ENCODE peak calls at places on chromosomes 6 and 20, in six cellular contexts. T, I, X, J, P and V are unnamed samples.

GRCh38 chr6:7236312-7237209 is 76.4 kb downstream of the SSR1 start:
- DNase-seq in T (no peak), I (peak), X (no peak), J (no peak), P (no peak), V (no peak)

GRCh38 chr6:35287671-35288396 is 9.8 kb upstream of the DEF6 start:
- DNase-seq in T (no peak), I (no peak), X (peak), J (no peak), P (no peak), V (no peak)

GRCh38 chr20:19138758-19139157 is 73.7 kb upstream of the SLC24A3 start:
- DNase-seq in T (no peak), I (no peak), X (no peak), J (no peak), P (no peak), V (no peak)

GRCh38 chr6:150191809-150192208 is 49.0 kb downstream of the PPP1R14C start:
- DNase-seq in T (no peak), I (no peak), X (peak), J (no peak), P (no peak), V (no peak)

GRCh38 chr20:32448306-32449056 is 90.3 kb downstream of the ASXL1 start:
- DNase-seq in T (no peak), I (no peak), X (no peak), J (no peak), P (no peak), V (no peak)

GRCh38 chr20:6691541-6691940 is 75.9 kb upstream of the BMP2 start:
- DNase-seq in T (no peak), I (no peak), X (no peak), J (no peak), P (no peak), V (no peak)

GRCh38 chr20:8255945-8256632 is 124.0 kb downstream of the PLCB1 start:
- DNase-seq in T (no peak), I (no peak), X (peak), J (no peak), P (no peak), V (no peak)

GRCh38 chr6:146785001-146785585 is 186.3 kb downstream of the ADGB start:
- DNase-seq in T (no peak), I (peak), X (peak), J (no peak), P (no peak), V (peak)

GRCh38 chr20:45343445-45343866 is 4.8 kb downstream of the SDC4 start:
- DNase-seq in T (no peak), I (no peak), X (no peak), J (no peak), P (no peak), V (no peak)

GRCh38 chr6:105345506-105345905 is 57.4 kb downstream of the PREP start:
- DNase-seq in T (no peak), I (no peak), X (no peak), J (no peak), P (no peak), V (peak)

GRCh38 chr20:17570347-17571152 is 675 bp downstream of the DSTN start:
- DNase-seq in T (peak), I (peak), X (peak), J (peak), P (no peak), V (peak)

GRCh38 chr6:165117121-165117520 is 192.3 kb downstream of the C6orf118 start:
- DNase-seq in T (no peak), I (no peak), X (peak), J (no peak), P (no peak), V (no peak)

GRCh38 chr20:51272392-51272791 is 249.5 kb upstream of the KCNG1 start:
- DNase-seq in T (no peak), I (no peak), X (peak), J (no peak), P (no peak), V (no peak)

GRCh38 chr6:17456711-17457110 is 63.3 kb downstream of the CAP2 start:
- DNase-seq in T (no peak), I (no peak), X (no peak), J (no peak), P (no peak), V (no peak)

GRCh38 chr6:79922018-79922417 is 25.3 kb downstream of the ELOVL4 start:
- DNase-seq in T (no peak), I (no peak), X (no peak), J (no peak), P (no peak), V (no peak)

GRCh38 chr20:17635320-17635673 is 46.7 kb downstream of the RRBP1 start:
- DNase-seq in T (no peak), I (no peak), X (no peak), J (no peak), P (no peak), V (no peak)

GRCh38 chr20:46600286-46600752 is 49.9 kb upstream of the OCSTAMP start:
- DNase-seq in T (no peak), I (no peak), X (no peak), J (no peak), P (no peak), V (no peak)

GRCh38 chr6:151325075-151326050 is 66.0 kb downstream of the ZBTB2 start:
- DNase-seq in T (peak), I (peak), X (peak), J (peak), P (no peak), V (peak)

GRCh38 chr20:63881451-63882226 is 13.3 kb upstream of the DNAJC5 start:
- DNase-seq in T (no peak), I (no peak), X (no peak), J (no peak), P (no peak), V (no peak)